ENCODE peak calls at places on chromosomes 7 and 10, in ten cellular contexts. One of them, this sample, is unnamed.

GRCh38 chr7:63093481-63093880 is 905.2 kb upstream of the ZNF722 start:
- DNase-seq in choroid plexus epithelial cell: no peak
- DNase-seq in adipocyte: no peak
- DNase-seq in CD4-positive, CD25-positive, alpha-beta regulatory T cell: no peak
- DNase-seq in colonic mucosa: no peak
- DNase-seq in astrocyte of the spinal cord: no peak
- DNase-seq in A673: no peak
- DNase-seq in CD8-positive, alpha-beta memory T cell: no peak
- DNase-seq in bronchial epithelial cell: no peak
- DNase-seq in fibroblast of the aortic adventitia: no peak
- DNase-seq in this sample: no peak

GRCh38 chr7:129343099-129343700 is 91.0 kb upstream of the STRIP2 start:
- DNase-seq in fibroblast of the aortic adventitia: peak
- DNase-seq in choroid plexus epithelial cell: peak
- DNase-seq in astrocyte of the spinal cord: peak
- DNase-seq in CD8-positive, alpha-beta memory T cell: no peak
- DNase-seq in bronchial epithelial cell: peak
- DNase-seq in CD4-positive, CD25-positive, alpha-beta regulatory T cell: peak
- DNase-seq in A673: peak
- DNase-seq in adipocyte: peak
- DNase-seq in colonic mucosa: peak
- DNase-seq in this sample: peak

GRCh38 chr7:425794-426188 is 93.9 kb downstream of the PDGFA start:
- DNase-seq in CD4-positive, CD25-positive, alpha-beta regulatory T cell: no peak
- DNase-seq in CD8-positive, alpha-beta memory T cell: no peak
- DNase-seq in bronchial epithelial cell: no peak
- DNase-seq in A673: no peak
- DNase-seq in choroid plexus epithelial cell: no peak
- DNase-seq in colonic mucosa: no peak
- DNase-seq in fibroblast of the aortic adventitia: peak
- DNase-seq in adipocyte: no peak
- DNase-seq in astrocyte of the spinal cord: no peak
- DNase-seq in this sample: no peak

GRCh38 chr7:66198461-66198860 is 6.7 kb upstream of the TPST1 start:
- DNase-seq in CD8-positive, alpha-beta memory T cell: no peak
- DNase-seq in fibroblast of the aortic adventitia: no peak
- DNase-seq in CD4-positive, CD25-positive, alpha-beta regulatory T cell: no peak
- DNase-seq in adipocyte: no peak
- DNase-seq in bronchial epithelial cell: no peak
- DNase-seq in astrocyte of the spinal cord: no peak
- DNase-seq in A673: no peak
- DNase-seq in choroid plexus epithelial cell: no peak
- DNase-seq in colonic mucosa: no peak
- DNase-seq in this sample: no peak

GRCh38 chr7:74606101-74606908 is 51.2 kb upstream of the GTF2I start:
- DNase-seq in fibroblast of the aortic adventitia: no peak
- DNase-seq in A673: peak
- DNase-seq in astrocyte of the spinal cord: no peak
- DNase-seq in colonic mucosa: peak
- DNase-seq in choroid plexus epithelial cell: no peak
- DNase-seq in bronchial epithelial cell: no peak
- DNase-seq in CD4-positive, CD25-positive, alpha-beta regulatory T cell: peak
- DNase-seq in adipocyte: peak
- DNase-seq in CD8-positive, alpha-beta memory T cell: no peak
- DNase-seq in this sample: peak

GRCh38 chr7:131538071-131538790 is 18.2 kb downstream of the PODXL start:
- DNase-seq in choroid plexus epithelial cell: peak
- DNase-seq in CD8-positive, alpha-beta memory T cell: no peak
- DNase-seq in CD4-positive, CD25-positive, alpha-beta regulatory T cell: no peak
- DNase-seq in bronchial epithelial cell: peak
- DNase-seq in fibroblast of the aortic adventitia: no peak
- DNase-seq in adipocyte: peak
- DNase-seq in A673: no peak
- DNase-seq in astrocyte of the spinal cord: peak
- DNase-seq in colonic mucosa: no peak
- DNase-seq in this sample: no peak

GRCh38 chr10:65571011-65571570 is 1354.7 kb upstream of the LRRTM3 start:
- DNase-seq in bronchial epithelial cell: peak
- DNase-seq in fibroblast of the aortic adventitia: no peak
- DNase-seq in choroid plexus epithelial cell: peak
- DNase-seq in A673: peak
- DNase-seq in colonic mucosa: peak
- DNase-seq in adipocyte: no peak
- DNase-seq in astrocyte of the spinal cord: peak
- DNase-seq in CD8-positive, alpha-beta memory T cell: no peak
- DNase-seq in CD4-positive, CD25-positive, alpha-beta regulatory T cell: no peak
- DNase-seq in this sample: peak

GRCh38 chr7:150716368-150716767 is at the start of gene GIMAP1:
- DNase-seq in bronchial epithelial cell: no peak
- DNase-seq in adipocyte: no peak
- DNase-seq in CD4-positive, CD25-positive, alpha-beta regulatory T cell: peak
- DNase-seq in colonic mucosa: no peak
- DNase-seq in A673: no peak
- DNase-seq in fibroblast of the aortic adventitia: no peak
- DNase-seq in CD8-positive, alpha-beta memory T cell: peak
- DNase-seq in choroid plexus epithelial cell: no peak
- DNase-seq in astrocyte of the spinal cord: no peak
- DNase-seq in this sample: no peak

GRCh38 chr10:26326874-26327273 is 110.3 kb downstream of the GAD2 start:
- DNase-seq in CD4-positive, CD25-positive, alpha-beta regulatory T cell: no peak
- DNase-seq in astrocyte of the spinal cord: no peak
- DNase-seq in choroid plexus epithelial cell: no peak
- DNase-seq in A673: no peak
- DNase-seq in CD8-positive, alpha-beta memory T cell: no peak
- DNase-seq in bronchial epithelial cell: no peak
- DNase-seq in adipocyte: no peak
- DNase-seq in colonic mucosa: no peak
- DNase-seq in fibroblast of the aortic adventitia: no peak
- DNase-seq in this sample: no peak

GRCh38 chr7:81186691-81187090 is 267.8 kb upstream of the SEMA3C start:
- DNase-seq in CD4-positive, CD25-positive, alpha-beta regulatory T cell: no peak
- DNase-seq in bronchial epithelial cell: no peak
- DNase-seq in astrocyte of the spinal cord: no peak
- DNase-seq in A673: no peak
- DNase-seq in choroid plexus epithelial cell: peak
- DNase-seq in adipocyte: no peak
- DNase-seq in fibroblast of the aortic adventitia: peak
- DNase-seq in colonic mucosa: no peak
- DNase-seq in CD8-positive, alpha-beta memory T cell: no peak
- DNase-seq in this sample: peak

GRCh38 chr7:131654668-131655326 is 98.4 kb upstream of the PODXL start:
- DNase-seq in colonic mucosa: peak
- DNase-seq in fibroblast of the aortic adventitia: peak
- DNase-seq in astrocyte of the spinal cord: peak
- DNase-seq in choroid plexus epithelial cell: peak
- DNase-seq in A673: peak
- DNase-seq in CD4-positive, CD25-positive, alpha-beta regulatory T cell: peak
- DNase-seq in CD8-positive, alpha-beta memory T cell: peak
- DNase-seq in adipocyte: peak
- DNase-seq in bronchial epithelial cell: peak
- DNase-seq in this sample: peak

GRCh38 chr7:1346851-1347250 is 112.4 kb downstream of the MICALL2 start:
- DNase-seq in choroid plexus epithelial cell: no peak
- DNase-seq in CD8-positive, alpha-beta memory T cell: no peak
- DNase-seq in fibroblast of the aortic adventitia: no peak
- DNase-seq in adipocyte: no peak
- DNase-seq in bronchial epithelial cell: no peak
- DNase-seq in colonic mucosa: no peak
- DNase-seq in CD4-positive, CD25-positive, alpha-beta regulatory T cell: no peak
- DNase-seq in astrocyte of the spinal cord: no peak
- DNase-seq in A673: no peak
- DNase-seq in this sample: no peak

GRCh38 chr10:51846856-51847506 is 147.6 kb upstream of the CSTF2T start:
- DNase-seq in CD4-positive, CD25-positive, alpha-beta regulatory T cell: no peak
- DNase-seq in bronchial epithelial cell: no peak
- DNase-seq in adipocyte: no peak
- DNase-seq in choroid plexus epithelial cell: no peak
- DNase-seq in CD8-positive, alpha-beta memory T cell: no peak
- DNase-seq in fibroblast of the aortic adventitia: no peak
- DNase-seq in astrocyte of the spinal cord: no peak
- DNase-seq in A673: no peak
- DNase-seq in colonic mucosa: no peak
- DNase-seq in this sample: no peak

GRCh38 chr10:72567421-72567820 is 58.5 kb downstream of the MICU1 start:
- DNase-seq in colonic mucosa: no peak
- DNase-seq in astrocyte of the spinal cord: peak
- DNase-seq in adipocyte: peak
- DNase-seq in fibroblast of the aortic adventitia: peak
- DNase-seq in CD4-positive, CD25-positive, alpha-beta regulatory T cell: no peak
- DNase-seq in choroid plexus epithelial cell: peak
- DNase-seq in bronchial epithelial cell: peak
- DNase-seq in CD8-positive, alpha-beta memory T cell: no peak
- DNase-seq in A673: no peak
- DNase-seq in this sample: peak

GRCh38 chr10:117541405-117541908 is 1.1 kb upstream of the EMX2 start:
- DNase-seq in fibroblast of the aortic adventitia: no peak
- DNase-seq in astrocyte of the spinal cord: no peak
- DNase-seq in colonic mucosa: no peak
- DNase-seq in CD4-positive, CD25-positive, alpha-beta regulatory T cell: no peak
- DNase-seq in choroid plexus epithelial cell: peak
- DNase-seq in bronchial epithelial cell: no peak
- DNase-seq in CD8-positive, alpha-beta memory T cell: no peak
- DNase-seq in adipocyte: no peak
- DNase-seq in A673: peak
- DNase-seq in this sample: no peak
- H3K4me3 ChIP-seq in fibroblast of the aortic adventitia: no peak
- H3K4me3 ChIP-seq in astrocyte of the spinal cord: no peak
- H3K4me3 ChIP-seq in colonic mucosa: no peak
- H3K4me3 ChIP-seq in CD4-positive, CD25-positive, alpha-beta regulatory T cell: no peak
- H3K4me3 ChIP-seq in choroid plexus epithelial cell: peak
- H3K4me3 ChIP-seq in bronchial epithelial cell: no peak
- H3K4me3 ChIP-seq in CD8-positive, alpha-beta memory T cell: no peak
- H3K4me3 ChIP-seq in adipocyte: peak
- H3K4me3 ChIP-seq in A673: peak
- H3K4me3 ChIP-seq in this sample: no peak

GRCh38 chr7:136869991-136870798 is 1.7 kb downstream of the CHRM2 start:
- DNase-seq in A673: peak
- DNase-seq in colonic mucosa: no peak
- DNase-seq in fibroblast of the aortic adventitia: no peak
- DNase-seq in CD4-positive, CD25-positive, alpha-beta regulatory T cell: no peak
- DNase-seq in CD8-positive, alpha-beta memory T cell: no peak
- DNase-seq in astrocyte of the spinal cord: peak
- DNase-seq in adipocyte: peak
- DNase-seq in bronchial epithelial cell: no peak
- DNase-seq in choroid plexus epithelial cell: no peak
- DNase-seq in this sample: peak
- H3K4me3 ChIP-seq in A673: peak
- H3K4me3 ChIP-seq in colonic mucosa: peak
- H3K4me3 ChIP-seq in fibroblast of the aortic adventitia: peak
- H3K4me3 ChIP-seq in CD4-positive, CD25-positive, alpha-beta regulatory T cell: no peak
- H3K4me3 ChIP-seq in CD8-positive, alpha-beta memory T cell: no peak
- H3K4me3 ChIP-seq in astrocyte of the spinal cord: peak
- H3K4me3 ChIP-seq in adipocyte: peak
- H3K4me3 ChIP-seq in bronchial epithelial cell: no peak
- H3K4me3 ChIP-seq in choroid plexus epithelial cell: peak
- H3K4me3 ChIP-seq in this sample: peak

GRCh38 chr10:122981066-122981464 is 864 bp downstream of the PSTK start:
- DNase-seq in colonic mucosa: no peak
- DNase-seq in bronchial epithelial cell: peak
- DNase-seq in astrocyte of the spinal cord: peak
- DNase-seq in CD4-positive, CD25-positive, alpha-beta regulatory T cell: peak
- DNase-seq in A673: peak
- DNase-seq in adipocyte: peak
- DNase-seq in choroid plexus epithelial cell: peak
- DNase-seq in CD8-positive, alpha-beta memory T cell: no peak
- DNase-seq in fibroblast of the aortic adventitia: peak
- DNase-seq in this sample: peak
- H3K4me3 ChIP-seq in colonic mucosa: peak
- H3K4me3 ChIP-seq in bronchial epithelial cell: peak
- H3K4me3 ChIP-seq in astrocyte of the spinal cord: peak
- H3K4me3 ChIP-seq in CD4-positive, CD25-positive, alpha-beta regulatory T cell: peak
- H3K4me3 ChIP-seq in A673: peak
- H3K4me3 ChIP-seq in adipocyte: peak
- H3K4me3 ChIP-seq in choroid plexus epithelial cell: peak
- H3K4me3 ChIP-seq in CD8-positive, alpha-beta memory T cell: peak
- H3K4me3 ChIP-seq in fibroblast of the aortic adventitia: peak
- H3K4me3 ChIP-seq in this sample: peak

DNA sequence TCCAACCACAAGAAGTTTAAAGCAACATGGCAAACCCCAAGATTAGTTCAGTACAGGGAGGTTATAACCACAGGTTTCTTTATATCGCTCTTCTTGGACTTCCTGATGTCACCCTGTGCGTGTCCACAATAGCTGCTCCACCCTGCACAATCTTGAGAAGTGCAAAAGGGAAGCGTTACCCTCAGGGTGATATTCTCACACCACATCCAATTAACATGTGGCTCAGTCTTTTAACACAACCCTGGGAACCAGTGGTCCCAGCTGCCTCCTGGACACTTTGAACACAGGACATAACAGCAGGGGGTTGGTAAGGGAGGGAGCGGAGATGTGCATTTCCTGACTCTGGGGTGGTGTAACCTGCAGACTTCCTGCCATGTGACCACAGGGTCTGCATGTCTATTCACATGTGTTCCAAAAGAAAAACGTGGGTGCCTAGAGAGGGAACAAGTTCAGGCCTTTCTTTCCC is 64.6 kb downstream of the GSAP start:
- DNase-seq in astrocyte of the spinal cord: no peak
- DNase-seq in adipocyte: no peak
- DNase-seq in choroid plexus epithelial cell: peak
- DNase-seq in CD4-positive, CD25-positive, alpha-beta regulatory T cell: peak
- DNase-seq in colonic mucosa: no peak
- DNase-seq in A673: no peak
- DNase-seq in CD8-positive, alpha-beta memory T cell: peak
- DNase-seq in bronchial epithelial cell: no peak
- DNase-seq in fibroblast of the aortic adventitia: no peak
- DNase-seq in this sample: no peak
- H3K4me3 ChIP-seq in astrocyte of the spinal cord: no peak
- H3K4me3 ChIP-seq in adipocyte: no peak
- H3K4me3 ChIP-seq in choroid plexus epithelial cell: no peak
- H3K4me3 ChIP-seq in CD4-positive, CD25-positive, alpha-beta regulatory T cell: peak
- H3K4me3 ChIP-seq in colonic mucosa: no peak
- H3K4me3 ChIP-seq in A673: no peak
- H3K4me3 ChIP-seq in CD8-positive, alpha-beta memory T cell: peak
- H3K4me3 ChIP-seq in bronchial epithelial cell: no peak
- H3K4me3 ChIP-seq in fibroblast of the aortic adventitia: no peak
- H3K4me3 ChIP-seq in this sample: no peak